ENCODE peak calls at places on chromosomes 3 and 15, in seven cellular contexts. Q, A, D, B, J, Z and R are unnamed samples.

GRCh38 chr3:173173652-173174051 is 32.6 kb upstream of the SPATA16 start:
- ATAC-seq in A (no peak), J (no peak), B (no peak), Z (no peak), D (no peak), Q (no peak), R (no peak)

GRCh38 chr3:140358696-140359095 is 319.2 kb upstream of the TRIM42 start:
- ATAC-seq in D (no peak), B (no peak), Z (no peak), A (no peak), J (no peak), Q (no peak), R (no peak)

GRCh38 chr3:197216169-197216860 is 82.1 kb downstream of the DLG1 start:
- ATAC-seq in A (no peak), J (no peak), Z (no peak), B (no peak), D (no peak), Q (no peak), R (peak)

GRCh38 chr3:49972656-49973055 is 32.7 kb downstream of the RBM6 start:
- ATAC-seq in Q (no peak), Z (no peak), J (no peak), A (no peak), B (peak), D (no peak), R (no peak)

GRCh38 chr15:79432345-79433311 is 492 bp downstream of the MINAR1 start:
- ATAC-seq in J (no peak), D (peak), Z (peak), A (no peak), Q (no peak), B (peak), R (no peak)

GRCh38 chr3:43279082-43279481 is 7.3 kb upstream of the SNRK start:
- ATAC-seq in J (no peak), D (no peak), B (no peak), A (no peak), Q (no peak), Z (no peak), R (no peak)

GRCh38 chr3:46299608-46300460 is 54.1 kb upstream of the CCR2 start:
- ATAC-seq in A (peak), B (peak), Q (peak), D (peak), Z (no peak), J (no peak), R (no peak)

GRCh38 chr15:70186152-70186551 is 88.4 kb upstream of the TLE3 start:
- ATAC-seq in Q (no peak), Z (no peak), J (no peak), B (no peak), D (no peak), A (no peak), R (no peak)

GRCh38 chr3:27728195-27729087 is 6.3 kb upstream of the EOMES start:
- ATAC-seq in D (no peak), B (peak), Z (no peak), Q (peak), A (no peak), J (no peak), R (no peak)

GRCh38 chr3:38102073-38102844 is 34.7 kb downstream of the ACAA1 start:
- ATAC-seq in Q (no peak), Z (no peak), D (no peak), B (peak), J (no peak), A (no peak), R (no peak)

GRCh38 chr3:134291300-134292254 is 40.9 kb upstream of the RYK start:
- ATAC-seq in J (peak), Q (no peak), B (peak), Z (peak), A (no peak), D (peak), R (peak)

GRCh38 chr15:90924375-90924774 is 8.0 kb downstream of the HDDC3 start:
- ATAC-seq in Q (no peak), D (peak), A (no peak), Z (no peak), J (no peak), B (no peak), R (no peak)

GRCh38 chr3:113157408-113157980 is 53.9 kb upstream of the BOC start:
- ATAC-seq in A (no peak), B (no peak), D (no peak), Q (no peak), Z (peak), J (peak), R (peak)

GRCh38 chr3:114327665-114328064 is 33.8 kb downstream of the TIGIT start:
- ATAC-seq in Q (peak), B (no peak), Z (no peak), A (no peak), J (no peak), D (no peak), R (no peak)

GRCh38 chr3:15384510-15385237 is 42.7 kb downstream of the METTL6 start:
- ATAC-seq in Z (no peak), D (peak), Q (no peak), B (no peak), J (no peak), A (no peak), R (no peak)

GRCh38 chr3:38392604-38393163 is 46.1 kb downstream of the XYLB start:
- ATAC-seq in Z (no peak), A (no peak), Q (no peak), B (no peak), D (no peak), J (no peak), R (no peak)

GRCh38 chr15:57649138-57649537 is 57.4 kb upstream of the POLR2M start:
- ATAC-seq in Q (no peak), J (peak), B (no peak), Z (no peak), D (no peak), A (no peak), R (no peak)

GRCh38 chr3:123157209-123157597 is 44.5 kb upstream of the SEC22A start:
- ATAC-seq in D (no peak), A (no peak), Q (no peak), B (no peak), Z (no peak), J (no peak), R (no peak)

GRCh38 chr3:47949979-47950378 is 66.2 kb downstream of the MAP4 start:
- ATAC-seq in A (no peak), D (no peak), Z (no peak), B (no peak), Q (no peak), J (no peak), R (no peak)

GRCh38 chr3:58627580-58627894 is 39.0 kb downstream of the FAM3D start:
- ATAC-seq in Q (no peak), Z (no peak), D (no peak), A (no peak), J (peak), B (peak), R (no peak)

GRCh38 chr3:12618426-12618825 is 45.5 kb downstream of the RAF1 start:
- ATAC-seq in Z (no peak), B (no peak), J (no peak), D (no peak), A (no peak), Q (no peak), R (no peak)

GRCh38 chr3:111595239-111595638 is at the start of gene ZBED2:
- ATAC-seq in J (no peak), Q (no peak), A (no peak), D (no peak), B (peak), Z (no peak), R (no peak)

GRCh38 chr3:17753271-17753992 is 11.0 kb upstream of the TBC1D5 start:
- ATAC-seq in Q (no peak), D (no peak), Z (no peak), J (no peak), A (no peak), B (peak), R (peak)

GRCh38 chr15:63718590-63719035 is 115.1 kb downstream of the HERC1 start:
- ATAC-seq in J (peak), B (peak), D (no peak), Q (no peak), Z (peak), A (no peak), R (peak)

GRCh38 chr15:89630974-89631901 is 24.0 kb downstream of the KIF7 start:
- ATAC-seq in A (no peak), Z (no peak), Q (no peak), B (peak), J (no peak), D (no peak), R (no peak)

GRCh38 chr3:165751654-165752053 is 85.6 kb downstream of the BCHE start:
- ATAC-seq in B (no peak), Q (no peak), D (no peak), J (no peak), A (no peak), Z (no peak), R (no peak)

GRCh38 chr15:89936051-89936792 is 23.5 kb upstream of the ARPIN start:
- ATAC-seq in Q (peak), J (no peak), Z (no peak), B (no peak), D (no peak), A (peak), R (no peak)

GRCh38 chr15:90097475-90097874 is 4.8 kb downstream of the IDH2 start:
- ATAC-seq in J (no peak), B (no peak), D (peak), A (peak), Q (peak), Z (no peak), R (no peak)

GRCh38 chr3:153111056-153111455 is 51.0 kb upstream of the RAP2B start:
- ATAC-seq in D (no peak), A (no peak), B (no peak), Z (no peak), J (no peak), Q (no peak), R (no peak)

GRCh38 chr3:120875507-120875906 is 32.5 kb upstream of the STXBP5L start:
- ATAC-seq in A (no peak), Z (no peak), Q (no peak), D (no peak), J (no peak), B (no peak), R (no peak)

GRCh38 chr3:179670311-179670710 is 17.5 kb downstream of the USP13 start:
- ATAC-seq in D (no peak), Q (no peak), A (no peak), B (no peak), Z (no peak), J (no peak), R (no peak)

GRCh38 chr3:50157821-50158556 is 2.9 kb downstream of the SEMA3F start:
- ATAC-seq in Q (no peak), A (no peak), Z (no peak), B (no peak), D (no peak), J (no peak), R (no peak)

GRCh38 chr3:163328680-163329079 is 1749.6 kb downstream of the SI start:
- ATAC-seq in J (no peak), B (no peak), A (no peak), Q (no peak), D (no peak), Z (no peak), R (no peak)

GRCh38 chr3:188232676-188233075 is 78.7 kb downstream of the LPP start:
- ATAC-seq in B (peak), A (no peak), Q (no peak), J (no peak), D (no peak), Z (no peak), R (no peak)

GRCh38 chr3:4808637-4809036 is 170.6 kb upstream of the BHLHE40 start:
- ATAC-seq in Q (no peak), B (no peak), Z (no peak), D (peak), A (no peak), J (no peak), R (no peak)

GRCh38 chr3:169662215-169663070 is 1.1 kb downstream of the MECOM start:
- ATAC-seq in A (peak), Z (peak), Q (peak), J (peak), D (peak), B (peak), R (peak)
- H3K4me3 ChIP-seq in A (no peak), Z (peak), Q (peak), J (peak), D (peak), B (peak), R (peak)

GRCh38 chr3:25587094-25587493 is 77.6 kb downstream of the TOP2B start:
- ATAC-seq in Q (no peak), B (no peak), A (no peak), J (no peak), Z (no peak), D (no peak), R (no peak)

GRCh38 chr3:25585361-25586166 is 79.1 kb downstream of the TOP2B start:
- ATAC-seq in D (no peak), B (no peak), Z (no peak), Q (no peak), A (no peak), J (no peak), R (no peak)

GRCh38 chr3:25587526-25587925 is 77.2 kb downstream of the TOP2B start:
- ATAC-seq in B (no peak), Z (no peak), D (no peak), J (no peak), A (no peak), Q (no peak), R (no peak)

GRCh38 chr3:25587975-25588374 is 76.7 kb downstream of the TOP2B start:
- ATAC-seq in Z (no peak), B (no peak), D (no peak), J (no peak), A (no peak), Q (no peak), R (no peak)

GRCh38 chr3:25586167-25586505 is 78.6 kb downstream of the TOP2B start:
- ATAC-seq in Q (no peak), A (no peak), Z (no peak), B (no peak), D (no peak), J (no peak), R (no peak)
- H3K4me3 ChIP-seq in Q (no peak), A (no peak), Z (no peak), B (no peak), D (no peak), J (no peak), R (no peak)

GRCh38 chr3:14141144-14141543 is 16.3 kb downstream of the TMEM43 start:
- ATAC-seq in Z (no peak), D (no peak), J (no peak), A (no peak), Q (no peak), B (no peak), R (no peak)
- H3K4me3 ChIP-seq in Z (no peak), D (no peak), J (no peak), A (no peak), Q (no peak), B (no peak), R (no peak)

DNA sequence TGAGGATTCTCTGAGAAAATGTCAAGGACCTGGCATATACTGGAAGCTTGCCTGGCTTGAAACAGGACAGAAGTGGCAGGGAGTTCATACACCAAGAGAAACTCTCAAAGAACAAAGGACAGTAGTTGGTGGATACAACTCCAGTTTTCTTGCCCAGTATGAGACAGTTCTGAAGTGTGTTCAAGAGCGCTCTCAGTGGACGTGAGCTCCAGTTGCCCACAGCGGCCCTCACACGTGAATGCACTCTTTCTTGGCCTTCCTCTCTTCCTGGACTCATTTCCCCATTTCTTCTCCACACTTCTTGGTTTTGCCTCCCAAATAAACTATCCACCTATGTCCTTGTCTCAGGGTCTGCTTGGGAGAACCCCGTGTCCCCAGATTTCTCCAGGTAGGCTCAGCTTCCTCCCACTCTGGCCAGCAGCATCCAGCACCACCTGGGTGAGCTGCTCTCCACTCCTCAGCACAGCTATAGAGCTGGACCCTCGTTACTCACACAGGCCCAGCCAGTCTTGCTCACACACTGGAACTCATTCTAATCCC is 54.5 kb downstream of the DCLK3 start:
- ATAC-seq in Z (no peak), D (no peak), A (no peak), Q (no peak), B (no peak), J (no peak), R (no peak)
- H3K4me3 ChIP-seq in Z (no peak), D (no peak), A (no peak), Q (no peak), B (no peak), J (no peak), R (no peak)